ENCODE peak calls at places on chromosomes 3 and 15, in nine cellular contexts. U is heart right ventricle; R is left ventricle myocardium inferior; L is breast epithelium; B is CD8-positive, alpha-beta T cell; T is uterus; D is neural progenitor cell; I is lower lobe of right lung; J is progenitor cell of endocrine pancreas. M is an unnamed sample.

GRCh38 chr15:40379853-40380252 is 2.7 kb upstream of the KNSTRN start:
- DNase-seq in U (no peak), R (peak), L (no peak), B (no peak), T (no peak), D (no peak), I (peak), J (no peak), M (no peak)

GRCh38 chr15:75170711-75171341 is 30.9 kb upstream of the C15orf39 start:
- DNase-seq in U (no peak), R (peak), L (no peak), B (no peak), T (no peak), D (no peak), I (no peak), J (no peak), M (no peak)

GRCh38 chr3:131602011-131602779 is 99.4 kb upstream of the MRPL3 start:
- DNase-seq in U (no peak), R (no peak), L (no peak), B (no peak), T (no peak), D (peak), I (no peak), J (no peak), M (no peak)

GRCh38 chr3:2967851-2968250 is 142.3 kb downstream of the IL5RA start:
- DNase-seq in U (no peak), R (no peak), L (no peak), B (no peak), T (no peak), D (no peak), I (no peak), J (no peak), M (no peak)

GRCh38 chr15:95132774-95133173 is 901.4 kb downstream of the MCTP2 start:
- DNase-seq in U (no peak), R (no peak), L (no peak), B (no peak), T (no peak), D (no peak), I (no peak), J (no peak), M (no peak)

GRCh38 chr3:68972358-68972979 is 40.1 kb upstream of the TAFA4 start:
- DNase-seq in U (peak), R (peak), L (no peak), B (peak), T (no peak), D (peak), I (no peak), J (peak), M (no peak)

GRCh38 chr3:8822141-8822540 is 52.7 kb upstream of the OXTR start:
- DNase-seq in U (no peak), R (no peak), L (no peak), B (no peak), T (no peak), D (no peak), I (no peak), J (no peak), M (no peak)

GRCh38 chr3:192923731-192924130 is 6.1 kb upstream of the MB21D2 start:
- DNase-seq in U (no peak), R (no peak), L (no peak), B (no peak), T (no peak), D (no peak), I (no peak), J (no peak), M (no peak)

DNA sequence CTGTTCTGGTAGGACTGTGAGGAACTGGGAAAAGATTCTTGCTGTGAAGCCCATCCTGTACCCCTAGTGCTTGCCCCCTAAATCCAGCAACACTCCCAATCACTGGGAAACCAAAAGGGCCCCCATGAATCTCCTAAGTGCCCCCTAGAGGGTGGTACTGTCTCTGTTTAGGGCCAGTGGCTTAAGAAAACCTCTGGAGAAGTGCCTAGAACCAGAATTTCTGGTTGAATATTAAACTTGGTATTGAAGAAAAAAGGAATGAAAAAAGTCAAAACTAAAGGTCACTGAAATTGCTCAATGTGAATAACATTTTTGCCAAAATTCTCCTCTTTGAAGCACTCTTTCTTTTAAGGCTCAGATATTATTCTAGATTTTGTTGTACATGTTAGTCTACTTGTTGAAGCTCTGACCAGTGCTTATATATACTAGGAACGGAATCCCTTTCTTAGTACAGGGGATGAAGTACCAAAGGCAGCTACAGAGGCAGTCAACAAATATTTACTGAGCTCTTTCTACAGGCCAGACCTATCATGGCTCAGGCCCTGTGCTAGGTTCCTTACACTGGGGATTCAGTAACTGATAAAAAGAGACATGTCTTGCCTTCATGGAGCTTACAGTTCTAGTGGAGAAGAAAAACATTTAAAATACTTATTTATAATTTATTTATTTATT is 138.8 kb downstream of the MYLK start:
- DNase-seq in U (no peak), R (no peak), L (no peak), B (no peak), T (no peak), D (no peak), I (no peak), J (no peak), M (no peak)
- TF ChIP-seq CTCF in U (peak), R (peak), L (no peak), B (no peak), T (no peak), D (peak), I (peak), J (peak), M (no peak)

GRCh38 chr3:158540066-158540465 is 30.9 kb upstream of the MLF1 start:
- DNase-seq in U (no peak), R (no peak), L (no peak), B (no peak), T (no peak), D (no peak), I (no peak), J (no peak), M (no peak)
- TF ChIP-seq CTCF in U (no peak), R (no peak), L (no peak), B (no peak), T (no peak), D (no peak), I (no peak), J (no peak), M (no peak)

GRCh38 chr3:116453676-116454346 is 8.5 kb upstream of the LSAMP start:
- DNase-seq in U (no peak), R (no peak), L (no peak), B (no peak), T (no peak), D (no peak), I (no peak), J (no peak), M (no peak)
- TF ChIP-seq CTCF in U (peak), R (no peak), L (no peak), B (no peak), T (no peak), D (peak), I (no peak), J (peak), M (no peak)

GRCh38 chr3:53350652-53351051 is 3.3 kb upstream of the DCP1A start:
- DNase-seq in U (no peak), R (no peak), L (no peak), B (no peak), T (no peak), D (peak), I (no peak), J (no peak), M (no peak)
- TF ChIP-seq CTCF in U (no peak), R (no peak), L (no peak), B (no peak), T (no peak), D (peak), I (no peak), J (no peak), M (no peak)

DNA sequence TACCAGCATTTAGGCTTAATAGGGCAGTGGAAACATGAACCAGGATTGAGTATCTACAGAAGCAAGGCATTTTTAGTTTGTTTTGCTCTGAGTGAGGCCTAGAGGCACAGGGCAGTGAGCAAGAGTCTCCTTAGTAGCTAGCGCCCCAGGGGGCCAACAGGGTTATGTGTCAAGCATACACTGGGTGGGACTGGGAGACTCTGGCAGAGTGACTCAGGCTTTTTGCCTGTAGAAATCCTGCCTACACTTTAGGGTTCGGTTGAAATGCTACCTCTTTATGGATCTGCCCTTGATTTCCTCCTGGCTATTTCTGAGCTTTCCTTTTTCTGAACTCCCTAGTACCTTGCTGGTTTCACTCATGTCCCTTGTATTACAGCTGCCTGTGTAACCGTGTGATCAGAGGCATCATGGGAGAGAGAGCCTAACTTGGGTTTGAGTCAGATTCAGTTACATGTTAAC is 72.2 kb downstream of the TOP2B start:
- DNase-seq in U (peak), R (peak), L (no peak), B (no peak), T (peak), D (peak), I (no peak), J (no peak), M (no peak)
- TF ChIP-seq CTCF in U (peak), R (peak), L (no peak), B (no peak), T (peak), D (peak), I (peak), J (peak), M (no peak)

DNA sequence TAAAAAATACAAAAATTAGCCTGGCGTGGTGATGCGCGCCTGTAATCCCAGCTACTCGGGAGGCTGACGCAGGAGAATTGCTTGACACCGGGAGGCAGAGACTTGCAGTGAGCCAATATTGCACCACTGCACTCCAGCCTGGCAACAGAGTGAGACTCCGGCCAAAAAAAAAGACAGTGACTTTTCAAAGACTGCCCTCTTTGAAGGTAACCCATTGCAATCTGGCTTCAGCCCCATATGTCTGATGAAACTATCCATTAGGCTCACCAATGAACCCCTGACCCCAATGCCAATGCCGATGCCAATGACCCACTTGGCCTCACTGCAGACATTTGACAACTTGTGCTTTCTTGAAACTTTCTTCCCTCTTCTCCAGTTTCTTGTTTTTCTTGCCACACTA is 54.3 kb downstream of the NCEH1 start:
- DNase-seq in U (no peak), R (no peak), L (no peak), B (no peak), T (no peak), D (no peak), I (no peak), J (no peak), M (no peak)
- TF ChIP-seq CTCF in U (no peak), R (no peak), L (no peak), B (no peak), T (no peak), D (no peak), I (no peak), J (no peak), M (no peak)

GRCh38 chr3:185353823-185354614 is 8.9 kb upstream of the MAP3K13 start:
- DNase-seq in U (peak), R (peak), L (peak), B (peak), T (peak), D (peak), I (peak), J (peak), M (peak)
- TF ChIP-seq CTCF in U (peak), R (peak), L (peak), B (peak), T (peak), D (peak), I (peak), J (peak), M (peak)

GRCh38 chr3:19029837-19030835 is 118.2 kb upstream of the KCNH8 start:
- DNase-seq in U (no peak), R (no peak), L (no peak), B (no peak), T (no peak), D (no peak), I (no peak), J (no peak), M (no peak)
- TF ChIP-seq CTCF in U (peak), R (peak), L (no peak), B (no peak), T (no peak), D (peak), I (no peak), J (peak), M (no peak)

GRCh38 chr3:20930034-20930433 is 744.0 kb upstream of the SGO1 start:
- DNase-seq in U (no peak), R (no peak), L (no peak), B (no peak), T (no peak), D (peak), I (no peak), J (no peak), M (no peak)
- TF ChIP-seq CTCF in U (peak), R (peak), L (no peak), B (no peak), T (no peak), D (peak), I (peak), J (peak), M (no peak)